ENCODE peak calls at places on chromosomes 1 and 21, in nine cellular contexts. One of them, this sample, is unnamed.

GRCh38 chr1:109248797-109249629 is at the start of gene CELSR2:
- DNase-seq in ovary: peak
- DNase-seq in uterus: no peak
- DNase-seq in stomach: peak
- DNase-seq in heart left ventricle: peak
- DNase-seq in spleen: peak
- DNase-seq in esophagus squamous epithelium: no peak
- DNase-seq in gastrocnemius medialis: peak
- DNase-seq in tibial nerve: no peak
- DNase-seq in this sample: peak

GRCh38 chr21:31660134-31660565 is 657 bp downstream of the SOD1 start:
- DNase-seq in tibial nerve: no peak
- DNase-seq in ovary: peak
- DNase-seq in heart left ventricle: no peak
- DNase-seq in uterus: peak
- DNase-seq in esophagus squamous epithelium: no peak
- DNase-seq in stomach: no peak
- DNase-seq in spleen: no peak
- DNase-seq in gastrocnemius medialis: peak
- DNase-seq in this sample: peak

GRCh38 chr1:79161077-79161476 is 154.5 kb upstream of the ADGRL4 start:
- DNase-seq in stomach: no peak
- DNase-seq in ovary: no peak
- DNase-seq in spleen: no peak
- DNase-seq in esophagus squamous epithelium: no peak
- DNase-seq in gastrocnemius medialis: no peak
- DNase-seq in uterus: no peak
- DNase-seq in heart left ventricle: no peak
- DNase-seq in tibial nerve: no peak
- DNase-seq in this sample: no peak

GRCh38 chr1:169156537-169156936 is 50.0 kb downstream of the ATP1B1 start:
- DNase-seq in stomach: no peak
- DNase-seq in esophagus squamous epithelium: no peak
- DNase-seq in uterus: no peak
- DNase-seq in spleen: no peak
- DNase-seq in heart left ventricle: no peak
- DNase-seq in tibial nerve: no peak
- DNase-seq in gastrocnemius medialis: no peak
- DNase-seq in ovary: no peak
- DNase-seq in this sample: no peak

GRCh38 chr1:1778827-1779675 is 781 bp upstream of the NADK start:
- DNase-seq in uterus: no peak
- DNase-seq in heart left ventricle: peak
- DNase-seq in stomach: peak
- DNase-seq in ovary: peak
- DNase-seq in gastrocnemius medialis: peak
- DNase-seq in esophagus squamous epithelium: peak
- DNase-seq in tibial nerve: peak
- DNase-seq in spleen: peak
- DNase-seq in this sample: peak

GRCh38 chr1:115222616-115223402 is 115.2 kb downstream of the NGF start:
- DNase-seq in heart left ventricle: no peak
- DNase-seq in ovary: no peak
- DNase-seq in esophagus squamous epithelium: no peak
- DNase-seq in gastrocnemius medialis: no peak
- DNase-seq in uterus: no peak
- DNase-seq in tibial nerve: no peak
- DNase-seq in stomach: no peak
- DNase-seq in spleen: no peak
- DNase-seq in this sample: no peak

GRCh38 chr1:153565529-153566374 is at the start of gene S100A2:
- DNase-seq in heart left ventricle: peak
- DNase-seq in esophagus squamous epithelium: no peak
- DNase-seq in tibial nerve: no peak
- DNase-seq in stomach: peak
- DNase-seq in gastrocnemius medialis: peak
- DNase-seq in ovary: peak
- DNase-seq in spleen: peak
- DNase-seq in uterus: peak
- DNase-seq in this sample: peak

GRCh38 chr1:227707807-227708206 is 27.3 kb downstream of the JMJD4 start:
- DNase-seq in esophagus squamous epithelium: no peak
- DNase-seq in ovary: no peak
- DNase-seq in heart left ventricle: no peak
- DNase-seq in stomach: no peak
- DNase-seq in gastrocnemius medialis: no peak
- DNase-seq in spleen: no peak
- DNase-seq in tibial nerve: no peak
- DNase-seq in uterus: no peak
- DNase-seq in this sample: no peak

GRCh38 chr1:223819730-223820514 is 25.8 kb downstream of the TP53BP2 start:
- DNase-seq in heart left ventricle: no peak
- DNase-seq in tibial nerve: no peak
- DNase-seq in esophagus squamous epithelium: no peak
- DNase-seq in stomach: no peak
- DNase-seq in uterus: no peak
- DNase-seq in spleen: no peak
- DNase-seq in gastrocnemius medialis: no peak
- DNase-seq in ovary: no peak
- DNase-seq in this sample: no peak

GRCh38 chr1:66271904-66272254 is 262.1 kb upstream of the SGIP1 start:
- DNase-seq in heart left ventricle: peak
- DNase-seq in ovary: peak
- DNase-seq in uterus: peak
- DNase-seq in esophagus squamous epithelium: no peak
- DNase-seq in tibial nerve: peak
- DNase-seq in spleen: peak
- DNase-seq in gastrocnemius medialis: peak
- DNase-seq in stomach: no peak
- DNase-seq in this sample: no peak

GRCh38 chr1:118185083-118185899 is at the start of gene SPAG17:
- DNase-seq in esophagus squamous epithelium: no peak
- DNase-seq in ovary: peak
- DNase-seq in stomach: peak
- DNase-seq in heart left ventricle: peak
- DNase-seq in uterus: no peak
- DNase-seq in gastrocnemius medialis: peak
- DNase-seq in spleen: no peak
- DNase-seq in tibial nerve: peak
- DNase-seq in this sample: peak

GRCh38 chr1:160814316-160814715 is 18.3 kb downstream of the LY9 start:
- DNase-seq in stomach: no peak
- DNase-seq in tibial nerve: no peak
- DNase-seq in heart left ventricle: no peak
- DNase-seq in ovary: no peak
- DNase-seq in uterus: no peak
- DNase-seq in gastrocnemius medialis: no peak
- DNase-seq in spleen: no peak
- DNase-seq in esophagus squamous epithelium: no peak
- DNase-seq in this sample: no peak

GRCh38 chr1:232900818-232901217 is 49.6 kb upstream of the NTPCR start:
- DNase-seq in ovary: no peak
- DNase-seq in heart left ventricle: no peak
- DNase-seq in esophagus squamous epithelium: no peak
- DNase-seq in spleen: no peak
- DNase-seq in tibial nerve: no peak
- DNase-seq in uterus: no peak
- DNase-seq in stomach: no peak
- DNase-seq in gastrocnemius medialis: peak
- DNase-seq in this sample: no peak

GRCh38 chr1:175192111-175192629 is 406 bp downstream of the KIAA0040 start:
- DNase-seq in ovary: peak
- DNase-seq in stomach: peak
- DNase-seq in tibial nerve: peak
- DNase-seq in esophagus squamous epithelium: no peak
- DNase-seq in uterus: peak
- DNase-seq in gastrocnemius medialis: peak
- DNase-seq in spleen: peak
- DNase-seq in heart left ventricle: peak
- DNase-seq in this sample: peak

GRCh38 chr1:92739669-92740524 is 45.0 kb downstream of the EVI5 start:
- DNase-seq in tibial nerve: no peak
- DNase-seq in heart left ventricle: no peak
- DNase-seq in uterus: no peak
- DNase-seq in spleen: no peak
- DNase-seq in gastrocnemius medialis: no peak
- DNase-seq in ovary: no peak
- DNase-seq in stomach: no peak
- DNase-seq in esophagus squamous epithelium: no peak
- DNase-seq in this sample: no peak

GRCh38 chr1:221099747-221100146 is 220.5 kb downstream of the HLX start:
- DNase-seq in spleen: no peak
- DNase-seq in stomach: no peak
- DNase-seq in gastrocnemius medialis: no peak
- DNase-seq in uterus: no peak
- DNase-seq in heart left ventricle: no peak
- DNase-seq in tibial nerve: no peak
- DNase-seq in ovary: no peak
- DNase-seq in esophagus squamous epithelium: no peak
- DNase-seq in this sample: no peak

GRCh38 chr1:209890606-209891330 is 47.2 kb upstream of the SYT14 start:
- DNase-seq in gastrocnemius medialis: no peak
- DNase-seq in tibial nerve: no peak
- DNase-seq in uterus: no peak
- DNase-seq in stomach: no peak
- DNase-seq in spleen: no peak
- DNase-seq in ovary: no peak
- DNase-seq in esophagus squamous epithelium: no peak
- DNase-seq in heart left ventricle: no peak
- DNase-seq in this sample: no peak

GRCh38 chr1:9652379-9653194 is 1.1 kb downstream of the PIK3CD start:
- DNase-seq in ovary: no peak
- DNase-seq in spleen: peak
- DNase-seq in gastrocnemius medialis: no peak
- DNase-seq in esophagus squamous epithelium: no peak
- DNase-seq in stomach: peak
- DNase-seq in uterus: no peak
- DNase-seq in tibial nerve: no peak
- DNase-seq in heart left ventricle: peak
- DNase-seq in this sample: peak
- TF ChIP-seq POLR2A in ovary: no peak
- TF ChIP-seq POLR2A in spleen: no peak
- TF ChIP-seq POLR2A in gastrocnemius medialis: no peak
- TF ChIP-seq POLR2A in esophagus squamous epithelium: peak
- TF ChIP-seq POLR2A in stomach: no peak
- TF ChIP-seq POLR2A in uterus: no peak
- TF ChIP-seq POLR2A in tibial nerve: no peak
- TF ChIP-seq POLR2A in heart left ventricle: no peak
- TF ChIP-seq POLR2A in this sample: no peak

DNA sequence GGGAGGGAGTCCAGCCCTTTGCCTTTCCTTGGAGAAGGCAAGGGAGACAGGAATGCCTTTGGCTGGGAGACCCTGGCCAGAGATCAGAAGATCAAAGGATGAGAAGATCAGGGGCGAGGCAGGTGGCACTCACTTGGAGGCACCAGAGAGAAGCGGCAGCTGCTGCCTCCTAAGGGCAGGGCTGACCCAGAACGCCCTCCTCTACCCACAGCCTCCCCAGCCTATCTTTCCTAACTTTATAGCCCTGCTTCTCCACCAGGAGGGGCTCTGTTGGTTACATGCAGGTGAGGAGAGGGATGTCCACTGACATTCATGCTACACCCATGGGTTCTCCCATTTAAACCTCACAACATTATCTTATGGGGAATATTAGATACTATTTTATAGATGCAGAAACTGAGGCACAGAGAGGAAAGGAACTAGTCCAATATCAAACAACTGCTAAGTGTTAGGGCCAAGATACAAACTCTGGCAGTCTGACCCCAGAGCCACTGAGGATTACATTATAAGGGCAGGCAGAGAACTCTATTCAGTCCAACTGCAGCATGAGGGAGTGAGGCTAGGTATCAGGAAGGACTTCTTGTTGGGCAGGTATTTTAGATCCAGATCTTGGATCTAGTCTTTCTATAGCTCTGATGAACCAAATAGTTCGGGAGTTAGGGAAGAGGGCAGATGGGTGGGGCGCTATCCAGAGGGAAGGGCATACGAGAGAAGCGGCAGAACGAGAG is 19.9 kb downstream of the LGR6 start:
- DNase-seq in gastrocnemius medialis: no peak
- DNase-seq in tibial nerve: no peak
- DNase-seq in esophagus squamous epithelium: no peak
- DNase-seq in stomach: no peak
- DNase-seq in uterus: no peak
- DNase-seq in ovary: no peak
- DNase-seq in spleen: no peak
- DNase-seq in heart left ventricle: no peak
- DNase-seq in this sample: no peak
- TF ChIP-seq CTCF in gastrocnemius medialis: no peak
- TF ChIP-seq CTCF in tibial nerve: no peak
- TF ChIP-seq CTCF in esophagus squamous epithelium: peak
- TF ChIP-seq CTCF in stomach: no peak
- TF ChIP-seq CTCF in uterus: no peak
- TF ChIP-seq CTCF in ovary: no peak
- TF ChIP-seq CTCF in spleen: no peak
- TF ChIP-seq CTCF in heart left ventricle: no peak
- TF ChIP-seq CTCF in this sample: peak

GRCh38 chr1:156310962-156311361 is 11.9 kb upstream of the VHLL start:
- DNase-seq in heart left ventricle: no peak
- DNase-seq in gastrocnemius medialis: peak
- DNase-seq in tibial nerve: no peak
- DNase-seq in esophagus squamous epithelium: no peak
- DNase-seq in stomach: no peak
- DNase-seq in uterus: no peak
- DNase-seq in spleen: no peak
- DNase-seq in ovary: no peak
- DNase-seq in this sample: no peak

GRCh38 chr1:156303241-156303640 is 4.1 kb upstream of the VHLL start:
- DNase-seq in heart left ventricle: no peak
- DNase-seq in esophagus squamous epithelium: no peak
- DNase-seq in gastrocnemius medialis: no peak
- DNase-seq in stomach: no peak
- DNase-seq in tibial nerve: no peak
- DNase-seq in spleen: no peak
- DNase-seq in uterus: no peak
- DNase-seq in ovary: no peak
- DNase-seq in this sample: no peak

DNA sequence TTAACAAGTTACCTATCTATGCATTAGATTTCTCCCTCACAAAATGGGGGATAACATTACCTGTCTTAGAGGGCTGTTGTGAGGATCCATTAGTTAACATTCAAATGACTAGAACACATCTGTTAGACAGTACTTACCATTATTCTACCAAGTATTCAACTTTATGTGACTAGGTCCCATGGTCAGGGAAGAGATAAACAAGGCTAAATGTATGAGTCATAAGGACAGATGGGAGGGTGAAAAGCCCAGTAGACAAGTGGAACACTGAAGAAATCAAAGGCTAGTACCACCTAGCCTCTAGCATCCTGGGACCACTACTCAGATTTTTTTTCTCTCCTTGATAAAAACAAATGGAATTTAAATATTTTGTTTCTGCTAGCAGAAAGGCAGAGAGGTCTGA is 9.0 kb upstream of the VHLL start:
- DNase-seq in heart left ventricle: no peak
- DNase-seq in ovary: no peak
- DNase-seq in stomach: no peak
- DNase-seq in uterus: no peak
- DNase-seq in gastrocnemius medialis: no peak
- DNase-seq in esophagus squamous epithelium: no peak
- DNase-seq in tibial nerve: no peak
- DNase-seq in spleen: no peak
- DNase-seq in this sample: no peak
- TF ChIP-seq POLR2A in heart left ventricle: no peak
- TF ChIP-seq POLR2A in ovary: no peak
- TF ChIP-seq POLR2A in stomach: no peak
- TF ChIP-seq POLR2A in uterus: no peak
- TF ChIP-seq POLR2A in gastrocnemius medialis: no peak
- TF ChIP-seq POLR2A in esophagus squamous epithelium: no peak
- TF ChIP-seq POLR2A in tibial nerve: no peak
- TF ChIP-seq POLR2A in spleen: no peak
- TF ChIP-seq POLR2A in this sample: no peak

GRCh38 chr1:173408886-173409285 is 68.2 kb upstream of the PRDX6 start:
- DNase-seq in stomach: no peak
- DNase-seq in tibial nerve: no peak
- DNase-seq in gastrocnemius medialis: no peak
- DNase-seq in heart left ventricle: no peak
- DNase-seq in uterus: no peak
- DNase-seq in esophagus squamous epithelium: no peak
- DNase-seq in spleen: no peak
- DNase-seq in ovary: no peak
- DNase-seq in this sample: no peak
- TF ChIP-seq CTCF in stomach: no peak
- TF ChIP-seq CTCF in tibial nerve: no peak
- TF ChIP-seq CTCF in gastrocnemius medialis: no peak
- TF ChIP-seq CTCF in heart left ventricle: no peak
- TF ChIP-seq CTCF in uterus: no peak
- TF ChIP-seq CTCF in esophagus squamous epithelium: no peak
- TF ChIP-seq CTCF in spleen: no peak
- TF ChIP-seq CTCF in ovary: no peak
- TF ChIP-seq CTCF in this sample: peak

This sample was measured in Peyer's patch.